ENCODE peak calls at places on chromosomes 12 and 14, in four cellular contexts. One of them, this sample, is unnamed. For H3K27me3, the result is how much of the 10 kb centered on the place peaks cover.

GRCh38 chr14:74571901-74572828 is 39.9 kb downstream of the LTBP2 start:
- DNase-seq in sigmoid colon: no peak
- DNase-seq in adrenal gland: no peak
- DNase-seq in IMR-90: peak
- DNase-seq in this sample: no peak

GRCh38 chr14:64696355-64696844 is 7.8 kb upstream of the PLEKHG3 start:
- DNase-seq in sigmoid colon: no peak
- DNase-seq in adrenal gland: peak
- DNase-seq in IMR-90: no peak
- DNase-seq in this sample: peak

GRCh38 chr12:131596115-131596514 is 114.8 kb upstream of the SFSWAP start:
- DNase-seq in sigmoid colon: no peak
- DNase-seq in adrenal gland: no peak
- DNase-seq in IMR-90: no peak
- DNase-seq in this sample: no peak

GRCh38 chr14:35416108-35416750 is 11.7 kb upstream of the NFKBIA start:
- DNase-seq in sigmoid colon: no peak
- DNase-seq in adrenal gland: no peak
- DNase-seq in IMR-90: no peak
- DNase-seq in this sample: no peak

GRCh38 chr14:76011959-76012802 is 26.6 kb downstream of the IFT43 start:
- DNase-seq in sigmoid colon: peak
- DNase-seq in adrenal gland: peak
- DNase-seq in IMR-90: peak
- DNase-seq in this sample: no peak

GRCh38 chr14:74592476-74593191 is 19.4 kb downstream of the LTBP2 start:
- DNase-seq in sigmoid colon: no peak
- DNase-seq in adrenal gland: no peak
- DNase-seq in IMR-90: no peak
- DNase-seq in this sample: no peak

GRCh38 chr12:111410229-111411186 is 4.8 kb downstream of the SH2B3 start:
- DNase-seq in sigmoid colon: no peak
- DNase-seq in adrenal gland: peak
- DNase-seq in IMR-90: no peak
- DNase-seq in this sample: no peak

GRCh38 chr12:130081420-130081819 is 80.8 kb upstream of the FZD10 start:
- DNase-seq in sigmoid colon: no peak
- DNase-seq in adrenal gland: no peak
- DNase-seq in IMR-90: no peak
- DNase-seq in this sample: no peak

GRCh38 chr12:78375461-78375860 is 489.1 kb upstream of the SYT1 start:
- DNase-seq in sigmoid colon: no peak
- DNase-seq in adrenal gland: no peak
- DNase-seq in IMR-90: no peak
- DNase-seq in this sample: no peak

GRCh38 chr12:168201-168600 is 45.8 kb downstream of the SLC6A12 start:
- DNase-seq in sigmoid colon: no peak
- DNase-seq in adrenal gland: no peak
- DNase-seq in IMR-90: no peak
- DNase-seq in this sample: no peak

GRCh38 chr14:105481886-105482454 is 4.7 kb upstream of the CRIP1 start:
- DNase-seq in sigmoid colon: peak
- DNase-seq in adrenal gland: peak
- DNase-seq in IMR-90: peak
- DNase-seq in this sample: peak

GRCh38 chr14:95445676-95446075 is 70.8 kb downstream of the SYNE3 start:
- DNase-seq in sigmoid colon: no peak
- DNase-seq in adrenal gland: no peak
- DNase-seq in IMR-90: no peak
- DNase-seq in this sample: no peak

GRCh38 chr14:68208218-68208617 is 388.6 kb downstream of the RAD51B start:
- DNase-seq in sigmoid colon: no peak
- DNase-seq in adrenal gland: no peak
- DNase-seq in IMR-90: no peak
- DNase-seq in this sample: no peak

GRCh38 chr14:73239463-73240241 is 2.3 kb downstream of the PAPLN start:
- DNase-seq in sigmoid colon: peak
- DNase-seq in adrenal gland: peak
- DNase-seq in IMR-90: peak
- DNase-seq in this sample: peak

GRCh38 chr14:69398818-69399210 is 322 bp downstream of the SLC39A9 start:
- DNase-seq in sigmoid colon: no peak
- DNase-seq in adrenal gland: no peak
- DNase-seq in IMR-90: no peak
- DNase-seq in this sample: no peak

GRCh38 chr14:91339076-91339475 is 78.5 kb downstream of the CCDC88C start:
- DNase-seq in sigmoid colon: no peak
- DNase-seq in adrenal gland: no peak
- DNase-seq in IMR-90: no peak
- DNase-seq in this sample: no peak

GRCh38 chr14:25032092-25032784 is 17.7 kb downstream of the STXBP6 start:
- DNase-seq in sigmoid colon: no peak
- DNase-seq in adrenal gland: no peak
- DNase-seq in IMR-90: no peak
- DNase-seq in this sample: no peak

GRCh38 chr12:57242691-57243454 is 8.1 kb downstream of the STAC3 start:
- DNase-seq in sigmoid colon: peak
- DNase-seq in adrenal gland: peak
- DNase-seq in IMR-90: peak
- DNase-seq in this sample: peak

GRCh38 chr14:23569443-23570151 is 2.0 kb upstream of the AP1G2 start:
- DNase-seq in sigmoid colon: peak
- DNase-seq in adrenal gland: peak
- DNase-seq in IMR-90: no peak
- DNase-seq in this sample: no peak

GRCh38 chr12:42961395-42961794 is 371.8 kb upstream of the PRICKLE1 start:
- DNase-seq in sigmoid colon: no peak
- DNase-seq in adrenal gland: no peak
- DNase-seq in IMR-90: peak
- DNase-seq in this sample: no peak

GRCh38 chr14:88346048-88346639 is 23.1 kb upstream of the KCNK10 start:
- DNase-seq in sigmoid colon: no peak
- DNase-seq in adrenal gland: no peak
- DNase-seq in IMR-90: no peak
- DNase-seq in this sample: no peak

GRCh38 chr14:65631040-65631439 is 218.5 kb downstream of the FUT8 start:
- DNase-seq in sigmoid colon: no peak
- DNase-seq in adrenal gland: no peak
- DNase-seq in IMR-90: no peak
- DNase-seq in this sample: no peak

GRCh38 chr12:117118838-117119591 is 19.8 kb upstream of the TESC start:
- DNase-seq in sigmoid colon: no peak
- DNase-seq in adrenal gland: no peak
- DNase-seq in IMR-90: no peak
- DNase-seq in this sample: no peak

GRCh38 chr14:81435578-81436295 is 35.6 kb upstream of the STON2 start:
- DNase-seq in sigmoid colon: peak
- DNase-seq in adrenal gland: peak
- DNase-seq in IMR-90: peak
- DNase-seq in this sample: peak

GRCh38 chr14:103109789-103110415 is 13.4 kb upstream of the TNFAIP2 start:
- DNase-seq in sigmoid colon: no peak
- DNase-seq in adrenal gland: peak
- DNase-seq in IMR-90: peak
- DNase-seq in this sample: peak

GRCh38 chr14:103110681-103111296 is 12.5 kb upstream of the TNFAIP2 start:
- DNase-seq in sigmoid colon: no peak
- DNase-seq in adrenal gland: peak
- DNase-seq in IMR-90: peak
- DNase-seq in this sample: no peak

GRCh38 chr14:103112488-103113243 is 10.6 kb upstream of the TNFAIP2 start:
- DNase-seq in sigmoid colon: no peak
- DNase-seq in adrenal gland: no peak
- DNase-seq in IMR-90: no peak
- DNase-seq in this sample: no peak

GRCh38 chr14:103113303-103113702 is 10.0 kb upstream of the TNFAIP2 start:
- DNase-seq in sigmoid colon: no peak
- DNase-seq in adrenal gland: no peak
- DNase-seq in IMR-90: no peak
- DNase-seq in this sample: no peak

DNA sequence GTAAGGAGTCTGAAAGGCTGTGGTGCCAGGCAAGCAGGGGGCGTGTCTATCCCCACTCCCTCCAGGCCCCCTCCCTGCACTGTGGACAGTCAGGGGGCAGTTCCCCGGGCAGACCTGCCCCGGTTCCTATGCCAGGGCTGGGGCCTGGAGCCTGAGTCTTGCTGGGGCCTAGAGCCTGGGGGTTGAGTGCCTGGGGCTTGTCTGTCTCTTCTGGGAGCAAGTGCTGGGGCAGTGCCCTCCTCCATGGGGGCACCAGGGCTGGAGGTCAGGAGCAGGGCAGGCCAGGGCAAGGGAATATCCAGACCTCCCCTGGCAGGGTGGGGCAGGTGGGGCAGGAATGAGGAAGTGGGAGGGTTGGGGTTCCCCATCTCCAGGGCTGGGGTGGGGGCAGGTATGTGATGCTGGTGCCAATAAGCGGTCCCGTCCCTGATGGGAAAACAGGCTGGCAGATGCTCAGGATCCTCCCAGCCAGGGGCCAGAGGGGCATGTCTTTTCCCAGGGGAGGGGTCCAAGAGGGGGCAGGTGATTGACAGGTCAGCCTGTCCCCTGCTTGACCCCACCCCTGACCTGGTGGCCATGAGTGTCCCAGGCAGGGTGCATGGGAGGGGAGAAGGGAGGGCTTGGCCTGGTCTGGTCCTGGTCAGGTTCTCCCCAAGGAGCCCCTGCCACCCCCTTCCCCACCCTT is 11.8 kb upstream of the TNFAIP2 start:
- DNase-seq in sigmoid colon: no peak
- DNase-seq in adrenal gland: no peak
- DNase-seq in IMR-90: no peak
- DNase-seq in this sample: peak
- H3K4me3 ChIP-seq in sigmoid colon: no peak
- H3K4me3 ChIP-seq in adrenal gland: no peak
- H3K4me3 ChIP-seq in IMR-90: no peak
- H3K4me3 ChIP-seq in this sample: no peak

GRCh38 chr14:20732950-20733650 is 12.6 kb upstream of the EDDM3A start:
- DNase-seq in sigmoid colon: no peak
- DNase-seq in adrenal gland: no peak
- DNase-seq in IMR-90: no peak
- DNase-seq in this sample: peak
- H3K27me3 ChIP-seq in sigmoid colon: under half
- H3K27me3 ChIP-seq in adrenal gland: under half
- H3K27me3 ChIP-seq in IMR-90: under half
- H3K27me3 ChIP-seq in this sample: under half

DNA sequence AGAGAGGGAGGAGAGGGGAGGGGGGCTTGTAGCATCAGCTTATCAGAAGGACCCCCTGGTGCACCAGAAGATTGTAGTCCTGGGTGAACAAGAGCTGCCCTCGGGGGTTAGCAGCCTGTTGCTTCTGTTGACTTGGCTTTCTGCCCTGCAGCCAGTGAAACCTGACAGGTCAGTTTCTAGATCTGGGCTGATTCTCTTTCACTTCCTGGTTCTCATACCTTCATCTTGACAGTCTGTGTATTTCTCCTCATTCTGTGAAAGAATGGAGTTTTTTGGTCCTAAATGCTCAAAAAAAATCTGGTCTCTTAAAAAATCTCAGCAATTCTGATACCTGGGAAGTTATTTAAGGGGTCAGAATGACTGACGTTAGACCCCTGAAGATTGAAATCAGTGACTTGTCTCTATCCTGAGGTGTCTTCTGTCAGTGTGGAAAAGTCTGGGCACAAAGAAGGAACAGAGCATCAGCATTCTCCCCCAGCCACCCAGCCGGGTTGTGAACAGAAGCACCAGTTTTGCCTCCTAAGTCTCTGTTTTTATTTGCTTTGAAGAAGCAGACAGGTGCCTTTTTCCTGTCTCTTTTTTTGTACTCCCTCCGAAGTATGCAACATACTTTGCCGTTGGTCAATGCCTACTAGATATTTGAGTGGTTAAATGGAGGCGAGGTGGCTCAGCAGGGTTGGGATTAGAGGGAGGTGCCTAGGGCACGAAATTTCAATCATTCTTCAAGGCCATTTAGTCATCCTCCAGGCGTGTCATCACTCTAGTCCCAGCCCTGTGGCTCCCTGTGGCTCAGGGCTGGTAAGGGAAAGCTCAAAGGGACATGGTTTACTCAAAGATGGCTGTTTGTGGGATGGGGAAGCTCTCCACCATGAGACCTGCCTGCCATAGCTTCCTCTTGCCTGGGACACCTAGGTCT is 24.0 kb downstream of the TTC9 start:
- DNase-seq in sigmoid colon: no peak
- DNase-seq in adrenal gland: no peak
- DNase-seq in IMR-90: no peak
- DNase-seq in this sample: peak
- TF ChIP-seq POLR2A in sigmoid colon: no peak
- TF ChIP-seq POLR2A in adrenal gland: no peak
- TF ChIP-seq POLR2A in IMR-90: no peak
- TF ChIP-seq POLR2A in this sample: no peak

GRCh38 chr14:33282181-33282580 is 343.5 kb downstream of the NPAS3 start:
- DNase-seq in sigmoid colon: no peak
- DNase-seq in adrenal gland: no peak
- DNase-seq in IMR-90: no peak
- DNase-seq in this sample: no peak
- H3K4me3 ChIP-seq in sigmoid colon: no peak
- H3K4me3 ChIP-seq in adrenal gland: no peak
- H3K4me3 ChIP-seq in IMR-90: no peak
- H3K4me3 ChIP-seq in this sample: no peak

GRCh38 chr12:124277394-124278222 is 17.3 kb upstream of the RFLNA start:
- DNase-seq in sigmoid colon: no peak
- DNase-seq in adrenal gland: no peak
- DNase-seq in IMR-90: no peak
- DNase-seq in this sample: no peak

GRCh38 chr12:124279846-124280360 is 15.0 kb upstream of the RFLNA start:
- DNase-seq in sigmoid colon: no peak
- DNase-seq in adrenal gland: no peak
- DNase-seq in IMR-90: no peak
- DNase-seq in this sample: no peak

GRCh38 chr12:124279315-124279714 is 15.6 kb upstream of the RFLNA start:
- DNase-seq in sigmoid colon: no peak
- DNase-seq in adrenal gland: no peak
- DNase-seq in IMR-90: no peak
- DNase-seq in this sample: no peak

GRCh38 chr12:124276337-124276736 is 18.6 kb upstream of the RFLNA start:
- DNase-seq in sigmoid colon: no peak
- DNase-seq in adrenal gland: no peak
- DNase-seq in IMR-90: no peak
- DNase-seq in this sample: no peak

DNA sequence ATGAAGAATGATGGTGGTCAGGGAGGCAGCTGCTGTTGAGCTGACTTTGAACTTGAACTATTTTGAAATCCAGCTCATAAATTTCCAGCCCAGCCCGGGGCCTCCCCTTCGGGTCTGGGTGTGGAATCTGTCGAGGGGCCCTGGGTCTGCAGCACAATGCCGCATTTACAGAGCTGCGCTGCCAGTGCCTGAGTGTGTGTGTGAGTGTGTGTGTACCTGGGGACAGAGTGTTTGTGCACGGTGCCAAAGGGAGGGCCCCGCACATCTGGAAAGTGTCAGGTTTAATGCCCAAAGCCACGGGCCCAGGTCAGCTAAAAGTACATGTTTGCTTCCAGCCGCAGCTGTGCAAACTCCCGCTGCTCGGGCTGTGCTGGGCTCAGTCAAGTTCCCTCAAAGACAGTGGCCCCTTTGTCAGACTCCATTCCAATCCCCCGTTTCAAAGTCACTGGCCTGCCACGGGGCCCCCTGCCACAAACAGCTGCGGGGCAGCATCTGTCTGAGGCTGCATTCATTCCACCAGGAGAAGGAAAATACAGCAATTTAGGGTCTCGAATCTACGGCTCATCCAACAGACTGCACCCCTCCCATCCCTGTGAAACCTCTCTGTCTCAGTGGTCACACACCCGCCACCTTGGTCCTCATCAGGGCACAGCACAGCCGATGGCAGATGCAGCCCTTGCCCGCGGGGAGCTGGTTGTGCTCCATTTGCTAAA is 16.3 kb upstream of the RFLNA start:
- DNase-seq in sigmoid colon: no peak
- DNase-seq in adrenal gland: no peak
- DNase-seq in IMR-90: no peak
- DNase-seq in this sample: no peak
- H3K27me3 ChIP-seq in sigmoid colon: under half
- H3K27me3 ChIP-seq in adrenal gland: under half
- H3K27me3 ChIP-seq in IMR-90: half or more
- H3K27me3 ChIP-seq in this sample: under half

This sample was measured in body of pancreas.